ENCODE peak calls at places on chromosome X, in nine cellular contexts. I is A549; F is NAMALWA; O is fibroblast of lung; J is epithelial cell of esophagus; H is MCF 10A; C is effector CD8-positive, alpha-beta T cell; S is NCI-H2081 treated with DMSO at 0.1 percent for 48 hours; T is hepatocyte. U is an unnamed sample.

GRCh38 chrX:40530471-40530870 is 50.3 kb upstream of the ATP6AP2 start:
- DNase-seq in I (no peak), T (no peak), H (no peak), J (no peak), O (no peak), S (no peak), C (no peak), F (no peak), U (peak)

GRCh38 chrX:151899622-151900021 is 13.1 kb upstream of the MAGEA4 start:
- DNase-seq in J (peak), O (peak), C (no peak), H (no peak), F (no peak), I (no peak), S (no peak), T (no peak), U (no peak)

GRCh38 chrX:17597836-17598434 is 139.4 kb upstream of the SCML1 start:
- DNase-seq in H (peak), J (no peak), T (peak), I (no peak), O (peak), S (no peak), F (no peak), C (no peak), U (no peak)

GRCh38 chrX:105698386-105698785 is 124.0 kb upstream of the NRK start:
- DNase-seq in T (no peak), S (no peak), O (peak), H (peak), I (no peak), F (no peak), C (no peak), J (no peak), U (no peak)

GRCh38 chrX:95718746-95719145 is 965.9 kb upstream of the DIAPH2 start:
- DNase-seq in S (no peak), O (no peak), T (no peak), H (peak), J (peak), F (no peak), C (no peak), I (no peak), U (no peak)

GRCh38 chrX:12308420-12308819 is 170.1 kb downstream of the FRMPD4 start:
- DNase-seq in I (peak), J (no peak), C (no peak), T (no peak), O (no peak), S (no peak), H (no peak), F (no peak), U (no peak)

GRCh38 chrX:46572295-46572936 is 1.1 kb upstream of the CHST7 start:
- DNase-seq in S (no peak), I (no peak), F (peak), T (no peak), C (no peak), J (peak), H (no peak), O (no peak), U (peak)

GRCh38 chrX:39320165-39320564 is 518.9 kb downstream of the MID1IP1 start:
- DNase-seq in I (no peak), T (no peak), O (no peak), J (no peak), C (no peak), H (no peak), S (no peak), F (no peak), U (no peak)

GRCh38 chrX:136936183-136936549 is 55.6 kb upstream of the RBMX start:
- DNase-seq in T (no peak), C (no peak), H (no peak), J (no peak), S (no peak), O (peak), F (no peak), I (no peak), U (no peak)

GRCh38 chrX:43971966-43972961 is 926 bp downstream of the NDP start:
- DNase-seq in I (no peak), O (peak), F (no peak), H (no peak), C (no peak), T (peak), J (peak), S (no peak), U (no peak)

GRCh38 chrX:1124531-1124930 is 87.9 kb downstream of the CRLF2 start:
- DNase-seq in C (no peak), J (no peak), T (no peak), O (no peak), I (no peak), H (no peak), S (no peak), F (no peak), U (no peak)

GRCh38 chrX:53441531-53442321 is 7.6 kb upstream of the HSD17B10 start:
- DNase-seq in O (peak), F (peak), I (peak), S (peak), H (peak), T (peak), J (peak), C (peak), U (peak)

GRCh38 chrX:10507181-10507580 is 113.2 kb downstream of the MID1 start:
- DNase-seq in C (no peak), T (no peak), S (no peak), H (no peak), J (no peak), F (no peak), I (no peak), O (no peak), U (no peak)

GRCh38 chrX:38175140-38175539 is 45.5 kb downstream of the SRPX start:
- DNase-seq in S (no peak), C (no peak), O (no peak), H (peak), J (peak), T (peak), F (peak), I (peak), U (peak)

GRCh38 chrX:148457279-148457678 is 43.1 kb upstream of the AFF2 start:
- DNase-seq in I (no peak), H (no peak), S (no peak), O (no peak), F (no peak), J (no peak), C (no peak), T (no peak), U (no peak)

GRCh38 chrX:24761306-24761705 is 67.6 kb downstream of the POLA1 start:
- DNase-seq in O (peak), T (no peak), F (no peak), I (no peak), H (no peak), S (no peak), J (no peak), C (no peak), U (no peak)

GRCh38 chrX:134010690-134011089 is 25.3 kb upstream of the GPC3 start:
- DNase-seq in F (no peak), O (no peak), C (no peak), T (no peak), I (no peak), H (no peak), S (no peak), J (no peak), U (no peak)

U was measured in MV-4-11.